ENCODE peak calls at places on chromosomes 4 and X, in four cellular contexts. H is GM12891, G is heart left ventricle, B is testis. K is an unnamed sample.

GRCh38 chr4:76703123-76703490 is 194.8 kb downstream of the SOWAHB start:
- DNase-seq in H (no peak), G (no peak), B (no peak), K (no peak)

GRCh38 chr4:13601060-13601459 is 26.5 kb downstream of the BOD1L1 start:
- DNase-seq in H (no peak), G (no peak), B (no peak), K (no peak)

GRCh38 chr4:77713884-77714283 is 105.3 kb downstream of the CNOT6L start:
- DNase-seq in H (no peak), G (no peak), B (no peak), K (no peak)

GRCh38 chr4:99649778-99650177 is 7.8 kb downstream of the C4orf54 start:
- DNase-seq in H (no peak), G (no peak), B (no peak), K (no peak)

GRCh38 chrX:40579880-40580536 is 762 bp upstream of the ATP6AP2 start:
- DNase-seq in H (no peak), G (no peak), B (no peak), K (no peak)

GRCh38 chrX:56499372-56499771 is 64.1 kb upstream of the UBQLN2 start:
- DNase-seq in H (no peak), G (no peak), B (no peak), K (no peak)

GRCh38 chrX:10514891-10515290 is 105.5 kb downstream of the MID1 start:
- DNase-seq in H (no peak), G (peak), B (peak), K (no peak)

GRCh38 chrX:146907391-146908240 is 93.1 kb upstream of the CXorf51A start:
- DNase-seq in H (no peak), G (no peak), B (no peak), K (no peak)

GRCh38 chr4:177511611-177512010 is 69.4 kb upstream of the AGA start:
- DNase-seq in H (no peak), G (no peak), B (no peak), K (no peak)

GRCh38 chr4:126018274-126018673 is 703.5 kb downstream of the FAT4 start:
- DNase-seq in H (no peak), G (no peak), B (no peak), K (no peak)

GRCh38 chrX:150084474-150085229 is 146.4 kb upstream of the EOLA2 start:
- DNase-seq in H (no peak), G (no peak), B (no peak), K (no peak)

GRCh38 chr4:55363618-55364420 is 17.8 kb downstream of the SRD5A3 start:
- DNase-seq in H (no peak), G (no peak), B (no peak), K (no peak)

GRCh38 chr4:39686997-39687396 is 10.9 kb upstream of the UBE2K start:
- DNase-seq in H (no peak), G (no peak), B (no peak), K (no peak)

GRCh38 chr4:58063761-58064160 is 953.6 kb upstream of the IGFBP7 start:
- DNase-seq in H (no peak), G (no peak), B (no peak), K (no peak)

DNA sequence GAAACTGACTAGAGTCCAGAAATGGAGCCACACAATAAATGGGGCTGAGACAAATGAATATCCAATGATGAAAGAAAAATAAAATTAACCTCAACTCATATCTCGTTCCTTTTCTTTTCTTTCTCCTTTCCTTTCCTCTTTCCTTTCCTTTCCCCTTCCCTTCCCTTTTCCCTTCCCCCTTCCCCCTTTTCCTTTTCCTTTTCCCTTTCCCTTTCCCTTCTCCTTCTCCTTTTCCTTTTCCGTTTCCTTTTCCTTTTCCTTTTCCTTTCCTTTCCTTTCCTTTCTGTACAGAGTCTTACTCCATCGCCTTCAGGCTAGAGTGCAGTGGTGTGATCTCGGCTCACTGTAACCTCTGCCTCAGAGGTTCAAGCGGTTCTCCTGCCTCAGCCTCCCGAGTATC is 146.3 kb downstream of the RTL9 start:
- DNase-seq in H (no peak), G (no peak), B (no peak), K (no peak)
- TF ChIP-seq POLR2A in H (no peak), G (no peak), B (no peak), K (no peak)

GRCh38 chrX:49878834-49879655 is at the start of gene USP27X:
- DNase-seq in H (peak), G (peak), B (peak), K (peak)
- TF ChIP-seq POLR2A in H (no peak), G (peak), B (no peak), K (peak)

DNA sequence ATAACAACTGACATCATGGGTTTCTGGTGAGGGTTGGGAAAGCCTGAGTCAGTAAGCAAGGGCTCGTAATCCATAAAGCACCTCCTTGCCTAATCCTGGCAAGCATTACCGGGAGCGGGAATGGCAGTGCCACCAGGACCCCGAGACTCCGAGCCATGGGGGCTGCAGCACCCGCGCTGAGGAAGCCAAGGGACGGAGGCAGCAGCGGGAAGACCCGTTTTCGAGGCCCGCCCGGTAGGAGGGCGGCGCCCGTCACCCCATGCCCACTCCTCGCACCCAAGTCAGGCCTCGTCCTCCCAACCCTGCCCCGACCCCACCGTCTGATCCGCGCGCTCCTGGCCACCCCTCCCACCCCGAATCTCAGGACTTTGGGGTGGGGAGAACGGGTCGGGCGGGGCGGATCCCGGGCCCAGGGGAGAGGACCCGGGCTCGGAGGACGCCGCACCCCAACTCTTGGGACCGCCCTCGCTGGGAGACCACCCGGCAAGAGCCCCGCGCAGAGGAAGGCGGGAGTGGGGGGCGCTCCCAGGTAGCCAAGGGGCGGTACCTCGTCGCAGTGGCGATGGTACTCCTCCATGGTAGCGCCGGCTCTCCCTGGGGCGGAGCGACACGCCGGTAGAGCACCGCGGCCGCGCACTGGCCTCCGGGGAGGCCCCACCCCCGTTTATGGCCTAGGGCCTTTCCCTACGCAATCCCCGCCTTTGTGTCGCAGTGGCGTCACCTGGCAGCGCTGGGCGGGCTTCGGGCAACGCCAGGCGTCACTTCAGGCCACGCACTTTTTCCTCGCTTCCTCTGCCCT is at the start of gene DYNLT3:
- DNase-seq in H (peak), G (peak), B (peak), K (peak)
- TF ChIP-seq POLR2A in H (no peak), G (peak), B (no peak), K (peak)

DNA sequence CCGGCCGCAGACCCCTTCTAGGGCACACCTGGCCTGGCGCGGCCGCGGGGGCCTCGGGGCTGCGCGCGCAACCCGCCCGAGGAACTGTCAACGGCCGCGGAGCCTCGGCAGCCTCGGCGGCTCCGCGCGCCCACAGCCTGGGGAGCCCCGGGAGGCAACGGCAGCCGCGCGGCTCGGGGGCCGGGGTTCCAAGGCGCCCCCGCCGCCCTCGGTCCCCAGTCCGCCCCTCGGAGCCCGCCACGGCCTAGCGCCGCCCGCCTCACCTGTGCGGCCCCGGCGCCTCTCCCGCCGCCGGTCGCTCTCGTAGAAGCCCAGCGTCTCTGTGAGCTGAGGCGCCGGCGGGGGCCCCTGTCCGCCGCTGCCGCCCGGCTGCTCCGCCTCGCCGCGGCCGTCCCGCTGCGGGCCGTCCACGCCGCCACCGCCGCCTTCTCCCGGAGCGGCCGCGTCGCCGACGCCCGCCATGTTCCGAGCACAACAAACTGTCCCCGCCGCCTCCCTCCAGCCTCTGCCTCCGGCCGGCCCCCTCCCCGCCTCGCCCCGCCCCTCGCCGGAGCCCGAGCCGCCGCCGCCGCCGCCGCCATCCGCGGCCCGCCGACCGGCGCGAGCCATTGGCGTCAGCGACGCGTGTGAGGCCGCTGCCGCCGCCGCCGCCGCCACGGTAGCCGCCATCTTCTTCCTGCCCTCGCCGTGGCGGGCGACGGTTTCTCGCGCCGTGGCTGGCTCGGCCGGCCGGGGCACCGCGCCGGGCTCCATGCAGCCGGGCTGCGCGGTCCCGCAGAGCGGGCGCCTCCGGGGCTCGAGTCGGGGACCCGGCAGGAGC is at the start of gene TAPT1:
- DNase-seq in H (peak), G (peak), B (peak), K (peak)
- TF ChIP-seq POLR2A in H (no peak), G (no peak), B (no peak), K (peak)

GRCh38 chr4:174282836-174283506 is 496 bp downstream of the FBXO8 start:
- DNase-seq in H (peak), G (peak), B (peak), K (peak)
- TF ChIP-seq POLR2A in H (peak), G (no peak), B (no peak), K (no peak)

K was measured in H54.